ENCODE peak calls at places on chromosomes 6 and 20, in six cellular contexts. R is neural progenitor cell, O is bronchial epithelial cell, Y is colonic mucosa, U is adrenal gland, K is kidney epithelial cell. A is an unnamed sample.

GRCh38 chr20:37686762-37687477 is 6.9 kb upstream of the CTNNBL1 start:
- DNase-seq in R (no peak), O (peak; percentile 75), Y (no peak), U (no peak), K (no peak), A (no peak)

GRCh38 chr6:87407531-87407895 is 259 bp upstream of the CFAP206 start:
- DNase-seq in R (no peak), O (peak; percentile 40), Y (no peak), U (no peak), K (no peak), A (peak; percentile 32)

GRCh38 chr6:13624871-13625288 is 9.7 kb downstream of the NOL7 start:
- DNase-seq in R (peak; percentile 67), O (peak; percentile 55), Y (no peak), U (no peak), K (no peak), A (no peak)

GRCh38 chr6:16731503-16732018 is 29.7 kb downstream of the ATXN1 start:
- DNase-seq in R (no peak), O (no peak), Y (no peak), U (no peak), K (no peak), A (no peak)

GRCh38 chr6:131029661-131030297 is 33.3 kb downstream of the EPB41L2 start:
- DNase-seq in R (peak; percentile 40), O (no peak), Y (no peak), U (peak; percentile 33), K (no peak), A (no peak)

GRCh38 chr20:32570401-32571190 is 14.5 kb downstream of the NOL4L start:
- DNase-seq in R (no peak), O (no peak), Y (no peak), U (no peak), K (no peak), A (no peak)

GRCh38 chr6:151240861-151241642 is 1.3 kb downstream of the AKAP12 start:
- DNase-seq in R (peak; percentile 75), O (peak; percentile 58), Y (peak; percentile 21), U (peak; percentile 27), K (no peak), A (peak; percentile 87)

GRCh38 chr20:2228926-2229325 is 66.9 kb upstream of the TGM3 start:
- DNase-seq in R (no peak), O (no peak), Y (no peak), U (no peak), K (no peak), A (no peak)

GRCh38 chr20:59184880-59185447 is 21.3 kb downstream of the ZNF831 start:
- DNase-seq in R (no peak), O (no peak), Y (peak; percentile 12), U (no peak), K (no peak), A (no peak)

GRCh38 chr20:36768768-36769430 is 4.7 kb downstream of the DSN1 start:
- DNase-seq in R (no peak), O (no peak), Y (no peak), U (no peak), K (no peak), A (no peak)

GRCh38 chr6:18579869-18580268 is 192.7 kb downstream of the RNF144B start:
- DNase-seq in R (no peak), O (no peak), Y (no peak), U (no peak), K (no peak), A (no peak)

GRCh38 chr20:34065260-34065659 is 46.8 kb downstream of the EIF2S2 start:
- DNase-seq in R (no peak), O (peak; percentile 66), Y (no peak), U (peak; percentile 73), K (peak; percentile 37), A (no peak)

GRCh38 chr6:137868721-137869631 is 1.9 kb downstream of the TNFAIP3 start:
- DNase-seq in R (no peak), O (no peak), Y (no peak), U (no peak), K (no peak), A (no peak)

GRCh38 chr6:6701864-6702263 is 113.3 kb downstream of the LY86 start:
- DNase-seq in R (no peak), O (no peak), Y (peak; percentile 76), U (no peak), K (no peak), A (no peak)

GRCh38 chr6:67345946-67346345 is 1289.1 kb upstream of the ADGRB3 start:
- DNase-seq in R (no peak), O (peak; percentile 96), Y (no peak), U (no peak), K (no peak), A (no peak)

GRCh38 chr6:27604986-27605385 is 132.1 kb upstream of the ZNF184 start:
- DNase-seq in R (peak; percentile 74), O (no peak), Y (no peak), U (no peak), K (no peak), A (no peak)

GRCh38 chr6:144248470-144249301 is 36.4 kb upstream of the UTRN start:
- DNase-seq in R (no peak), O (no peak), Y (no peak), U (no peak), K (no peak), A (no peak)

GRCh38 chr6:21664263-21665081 is 70.9 kb downstream of the SOX4 start:
- DNase-seq in R (peak; percentile 79), O (no peak), Y (peak; percentile 24), U (no peak), K (no peak), A (no peak)

GRCh38 chr20:46562373-46563169 is 12.1 kb upstream of the OCSTAMP start:
- DNase-seq in R (peak; percentile 77), O (peak; percentile 51), Y (peak; percentile 74), U (peak; percentile 78), K (no peak), A (no peak)

GRCh38 chr6:11315743-11316437 is 83.4 kb upstream of the NEDD9 start:
- DNase-seq in R (no peak), O (peak; percentile 98), Y (peak; percentile 62), U (no peak), K (peak; percentile 78), A (no peak)

GRCh38 chr6:158010591-158011477 is 29.2 kb downstream of the SYNJ2 start:
- DNase-seq in R (no peak), O (no peak), Y (no peak), U (no peak), K (no peak), A (no peak)

GRCh38 chr6:142925575-142926110 is 19.3 kb downstream of the HIVEP2 start:
- DNase-seq in R (no peak), O (peak; percentile 29), Y (no peak), U (no peak), K (no peak), A (no peak)

GRCh38 chr6:35931120-35931561 is 10.2 kb upstream of the SRPK1 start:
- DNase-seq in R (peak; percentile 71), O (no peak), Y (no peak), U (no peak), K (no peak), A (no peak)

GRCh38 chr6:6320901-6321300 is 439 bp upstream of the F13A1 start:
- DNase-seq in R (peak; percentile 29), O (peak; percentile 68), Y (no peak), U (no peak), K (peak; percentile 42), A (no peak)

GRCh38 chr6:71194730-71195129 is 93.9 kb upstream of the OGFRL1 start:
- DNase-seq in R (no peak), O (peak; percentile 55), Y (no peak), U (no peak), K (peak; percentile 47), A (no peak)

GRCh38 chr20:43016257-43016656 is 173.4 kb downstream of the PTPRT start:
- DNase-seq in R (no peak), O (no peak), Y (no peak), U (no peak), K (no peak), A (no peak)
- H3K4me3 ChIP-seq in R (no peak overlapping the region), O (no peak overlapping the region), Y (no peak overlapping the region), U (no peak overlapping the region), K (no peak overlapping the region), A (no peak overlapping the region)

GRCh38 chr20:57581202-57582028 is 20.5 kb downstream of the PCK1 start:
- DNase-seq in R (no peak), O (no peak), Y (no peak), U (no peak), K (no peak), A (peak; percentile 38)
- H3K27me3 ChIP-seq in R (no peaks in the 10 kb centered on the region), O (peaks cover 9% of the 10 kb centered on the region), Y (no peaks in the 10 kb centered on the region), U (peaks cover 11% of the 10 kb centered on the region), K (peaks cover 82% of the 10 kb centered on the region), A (no peaks in the 10 kb centered on the region)

GRCh38 chr6:28758046-28758817 is 165.6 kb downstream of the TRIM27 start:
- DNase-seq in R (peak; percentile 81), O (peak; percentile 60), Y (no peak), U (peak; percentile 33), K (no peak), A (no peak)
- H3K4me3 ChIP-seq in R (peak overlapping the region; percentile 53), O (peak overlapping the region; percentile 3), Y (no peak overlapping the region), U (peak overlapping the region; percentile 31), K (no peak overlapping the region), A (no peak overlapping the region)

GRCh38 chr20:21513881-21514540 is at the start of gene NKX2-2:
- DNase-seq in R (peak; percentile 49), O (no peak), Y (no peak), U (no peak), K (no peak), A (peak; percentile 81)
- H3K27me3 ChIP-seq in R (peaks cover 100% of the 10 kb centered on the region), O (peaks cover 77% of the 10 kb centered on the region), Y (peaks cover 99% of the 10 kb centered on the region), U (peaks cover 91% of the 10 kb centered on the region), K (peaks cover 97% of the 10 kb centered on the region), A (peaks cover 7% of the 10 kb centered on the region)

GRCh38 chr6:31576897-31577341 is 1.6 kb downstream of the TNF start:
- DNase-seq in R (no peak), O (no peak), Y (no peak), U (no peak), K (no peak), A (peak; percentile 43)

GRCh38 chr6:31575952-31576684 is 753 bp downstream of the TNF start:
- DNase-seq in R (no peak), O (no peak), Y (no peak), U (no peak), K (no peak), A (no peak)

GRCh38 chr6:31573239-31574105 is 1.4 kb downstream of the LTA start:
- DNase-seq in R (no peak), O (no peak), Y (no peak), U (no peak), K (no peak), A (no peak)

GRCh38 chr6:31574106-31575061 is 981 bp upstream of the TNF start:
- DNase-seq in R (no peak), O (no peak), Y (no peak), U (no peak), K (no peak), A (no peak)

DNA sequence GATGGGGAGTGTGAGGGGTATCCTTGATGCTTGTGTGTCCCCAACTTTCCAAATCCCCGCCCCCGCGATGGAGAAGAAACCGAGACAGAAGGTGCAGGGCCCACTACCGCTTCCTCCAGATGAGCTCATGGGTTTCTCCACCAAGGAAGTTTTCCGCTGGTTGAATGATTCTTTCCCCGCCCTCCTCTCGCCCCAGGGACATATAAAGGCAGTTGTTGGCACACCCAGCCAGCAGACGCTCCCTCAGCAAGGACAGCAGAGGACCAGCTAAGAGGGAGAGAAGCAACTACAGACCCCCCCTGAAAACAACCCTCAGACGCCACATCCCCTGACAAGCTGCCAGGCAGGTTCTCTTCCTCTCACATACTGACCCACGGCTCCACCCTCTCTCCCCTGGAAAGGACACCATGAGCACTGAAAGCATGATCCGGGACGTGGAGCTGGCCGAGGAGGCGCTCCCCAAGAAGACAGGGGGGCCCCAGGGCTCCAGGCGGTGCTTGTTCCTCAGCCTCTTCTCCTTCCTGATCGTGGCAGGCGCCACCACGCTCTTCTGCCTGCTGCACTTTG is at the start of gene TNF:
- DNase-seq in R (no peak), O (peak; percentile 17), Y (peak; percentile 62), U (peak; percentile 55), K (no peak), A (no peak)
- H3K4me3 ChIP-seq in R (no peak within 1 kb of the TSS), O (no peak within 1 kb of the TSS), Y (peak within 1 kb of the TSS; percentile 34), U (peak within 1 kb of the TSS; percentile 47), K (peak within 1 kb of the TSS; percentile 32), A (no peak within 1 kb of the TSS)

A was measured in upper lobe of left lung.